ENCODE peak calls at places on chromosomes 13 and 19, in five cellular contexts. One of them, this sample, is unnamed.

GRCh38 chr13:49657241-49657641 is 28.9 kb downstream of the ARL11 start:
- DNase-seq in A549: no peak
- DNase-seq in K562: no peak
- DNase-seq in GM12878: no peak
- DNase-seq in HepG2: no peak
- DNase-seq in this sample: no peak

GRCh38 chr13:73521291-73521626 is 462.5 kb downstream of the KLF5 start:
- DNase-seq in HepG2: no peak
- DNase-seq in A549: no peak
- DNase-seq in K562: no peak
- DNase-seq in GM12878: no peak
- DNase-seq in this sample: no peak

GRCh38 chr13:100533588-100534041 is 55.0 kb downstream of the GGACT start:
- DNase-seq in HepG2: peak
- DNase-seq in A549: no peak
- DNase-seq in GM12878: no peak
- DNase-seq in K562: no peak
- DNase-seq in this sample: no peak

GRCh38 chr13:77907653-77908341 is 10.8 kb downstream of the EDNRB start:
- DNase-seq in HepG2: no peak
- DNase-seq in A549: no peak
- DNase-seq in K562: no peak
- DNase-seq in GM12878: no peak
- DNase-seq in this sample: no peak

GRCh38 chr19:47132522-47132852 is 1.9 kb downstream of the SAE1 start:
- DNase-seq in A549: no peak
- DNase-seq in HepG2: no peak
- DNase-seq in K562: no peak
- DNase-seq in GM12878: no peak
- DNase-seq in this sample: no peak

GRCh38 chr13:64075543-64076271 is 2660.1 kb upstream of the PCDH20 start:
- DNase-seq in A549: no peak
- DNase-seq in K562: peak
- DNase-seq in HepG2: peak
- DNase-seq in GM12878: no peak
- DNase-seq in this sample: no peak

GRCh38 chr13:106609116-106609515 is 41.2 kb upstream of the ARGLU1 start:
- DNase-seq in A549: no peak
- DNase-seq in GM12878: no peak
- DNase-seq in K562: no peak
- DNase-seq in HepG2: no peak
- DNase-seq in this sample: no peak

GRCh38 chr19:41264581-41265375 is 606 bp downstream of the HNRNPUL1 start:
- DNase-seq in GM12878: no peak
- DNase-seq in A549: peak
- DNase-seq in K562: peak
- DNase-seq in HepG2: peak
- DNase-seq in this sample: peak

GRCh38 chr13:21458816-21459701 is at the start of gene ZDHHC20:
- DNase-seq in A549: peak
- DNase-seq in K562: peak
- DNase-seq in HepG2: peak
- DNase-seq in GM12878: no peak
- DNase-seq in this sample: peak

GRCh38 chr19:54430306-54431254 is 15.3 kb downstream of the TTYH1 start:
- DNase-seq in GM12878: no peak
- DNase-seq in HepG2: no peak
- DNase-seq in K562: peak
- DNase-seq in A549: peak
- DNase-seq in this sample: no peak

GRCh38 chr13:90591927-90592268 is 755.6 kb upstream of the MIR17HG start:
- DNase-seq in K562: no peak
- DNase-seq in HepG2: peak
- DNase-seq in GM12878: no peak
- DNase-seq in A549: no peak
- DNase-seq in this sample: no peak

GRCh38 chr19:29966594-29967249 is 24.7 kb downstream of the URI1 start:
- DNase-seq in HepG2: peak
- DNase-seq in GM12878: no peak
- DNase-seq in A549: peak
- DNase-seq in K562: no peak
- DNase-seq in this sample: peak

GRCh38 chr13:20331419-20331818 is 99.3 kb upstream of the GJB6 start:
- DNase-seq in K562: no peak
- DNase-seq in A549: no peak
- DNase-seq in GM12878: no peak
- DNase-seq in HepG2: no peak
- DNase-seq in this sample: no peak

GRCh38 chr13:59480857-59481256 is 682.9 kb downstream of the DIAPH3 start:
- DNase-seq in A549: no peak
- DNase-seq in K562: no peak
- DNase-seq in GM12878: no peak
- DNase-seq in HepG2: no peak
- DNase-seq in this sample: no peak

GRCh38 chr13:76038920-76039716 is 403.0 kb downstream of the LMO7 start:
- DNase-seq in A549: no peak
- DNase-seq in HepG2: no peak
- DNase-seq in GM12878: no peak
- DNase-seq in K562: no peak
- DNase-seq in this sample: no peak

GRCh38 chr13:73945871-73946270 is 188.3 kb downstream of the KLF12 start:
- DNase-seq in K562: no peak
- DNase-seq in A549: no peak
- DNase-seq in HepG2: no peak
- DNase-seq in GM12878: no peak
- DNase-seq in this sample: no peak

GRCh38 chr13:114151565-114152284 is 19.3 kb upstream of the RASA3 start:
- DNase-seq in K562: peak
- DNase-seq in A549: no peak
- DNase-seq in GM12878: no peak
- DNase-seq in HepG2: no peak
- DNase-seq in this sample: no peak

GRCh38 chr13:33722216-33722900 is 95.6 kb upstream of the RFC3 start:
- DNase-seq in GM12878: no peak
- DNase-seq in HepG2: no peak
- DNase-seq in K562: no peak
- DNase-seq in A549: no peak
- DNase-seq in this sample: peak

GRCh38 chr13:106418556-106418955 is 116.9 kb downstream of the EFNB2 start:
- DNase-seq in A549: no peak
- DNase-seq in K562: no peak
- DNase-seq in HepG2: no peak
- DNase-seq in GM12878: no peak
- DNase-seq in this sample: peak

GRCh38 chr13:33235564-33235963 is 50.0 kb downstream of the STARD13 start:
- DNase-seq in K562: no peak
- DNase-seq in GM12878: no peak
- DNase-seq in A549: no peak
- DNase-seq in HepG2: no peak
- DNase-seq in this sample: no peak

GRCh38 chr13:47638627-47639026 is 362.4 kb downstream of the SUCLA2 start:
- DNase-seq in A549: no peak
- DNase-seq in GM12878: no peak
- DNase-seq in HepG2: no peak
- DNase-seq in K562: no peak
- DNase-seq in this sample: no peak

GRCh38 chr13:29457299-29457698 is 138.2 kb downstream of the SLC7A1 start:
- DNase-seq in K562: no peak
- DNase-seq in A549: peak
- DNase-seq in GM12878: no peak
- DNase-seq in HepG2: no peak
- DNase-seq in this sample: peak

GRCh38 chr13:98571955-98572662 is 4.8 kb downstream of the STK24 start:
- DNase-seq in A549: no peak
- DNase-seq in K562: no peak
- DNase-seq in HepG2: peak
- DNase-seq in GM12878: no peak
- DNase-seq in this sample: peak

GRCh38 chr19:7242601-7243258 is 51.5 kb downstream of the INSR start:
- DNase-seq in HepG2: no peak
- DNase-seq in A549: no peak
- DNase-seq in GM12878: peak
- DNase-seq in K562: no peak
- DNase-seq in this sample: peak

GRCh38 chr13:51502206-51502651 is 49.4 kb upstream of the INTS6 start:
- DNase-seq in A549: no peak
- DNase-seq in HepG2: no peak
- DNase-seq in GM12878: peak
- DNase-seq in K562: no peak
- DNase-seq in this sample: peak

GRCh38 chr19:13117772-13118423 is at the start of gene NACC1:
- DNase-seq in HepG2: peak
- DNase-seq in K562: peak
- DNase-seq in GM12878: no peak
- DNase-seq in A549: peak
- DNase-seq in this sample: peak

GRCh38 chr13:51814825-51815650 is 11.1 kb upstream of the DHRS12 start:
- DNase-seq in A549: peak
- DNase-seq in GM12878: no peak
- DNase-seq in K562: peak
- DNase-seq in HepG2: peak
- DNase-seq in this sample: peak

GRCh38 chr13:78239681-78240080 is 321.1 kb upstream of the EDNRB start:
- DNase-seq in HepG2: no peak
- DNase-seq in A549: no peak
- DNase-seq in GM12878: no peak
- DNase-seq in K562: no peak
- DNase-seq in this sample: peak

GRCh38 chr19:16085115-16085514 is 8.8 kb downstream of the TPM4 start:
- DNase-seq in K562: no peak
- DNase-seq in A549: no peak
- DNase-seq in HepG2: no peak
- DNase-seq in GM12878: no peak
- DNase-seq in this sample: peak

GRCh38 chr19:4660993-4661392 is 9.1 kb downstream of the MYDGF start:
- DNase-seq in K562: no peak
- DNase-seq in A549: no peak
- DNase-seq in GM12878: no peak
- DNase-seq in HepG2: no peak
- DNase-seq in this sample: peak
- TF ChIP-seq CTCF in K562: no peak
- TF ChIP-seq CTCF in A549: no peak
- TF ChIP-seq CTCF in GM12878: no peak
- TF ChIP-seq CTCF in HepG2: no peak
- TF ChIP-seq CTCF in this sample: no peak

GRCh38 chr13:39503048-39503447 is 99.9 kb downstream of the LHFPL6 start:
- DNase-seq in A549: no peak
- DNase-seq in K562: no peak
- DNase-seq in HepG2: no peak
- DNase-seq in GM12878: no peak
- DNase-seq in this sample: no peak

GRCh38 chr13:39509616-39510015 is 93.4 kb downstream of the LHFPL6 start:
- DNase-seq in GM12878: no peak
- DNase-seq in HepG2: no peak
- DNase-seq in A549: no peak
- DNase-seq in K562: no peak
- DNase-seq in this sample: no peak

GRCh38 chr13:39510296-39510695 is 92.7 kb downstream of the LHFPL6 start:
- DNase-seq in A549: no peak
- DNase-seq in GM12878: peak
- DNase-seq in HepG2: no peak
- DNase-seq in K562: no peak
- DNase-seq in this sample: no peak

GRCh38 chr13:39505151-39505550 is 97.8 kb downstream of the LHFPL6 start:
- DNase-seq in GM12878: no peak
- DNase-seq in A549: no peak
- DNase-seq in K562: no peak
- DNase-seq in HepG2: no peak
- DNase-seq in this sample: no peak

GRCh38 chr13:39506559-39507390 is 96.2 kb downstream of the LHFPL6 start:
- DNase-seq in GM12878: no peak
- DNase-seq in K562: no peak
- DNase-seq in A549: no peak
- DNase-seq in HepG2: no peak
- DNase-seq in this sample: peak
- TF ChIP-seq BHLHE40 in GM12878: no peak
- TF ChIP-seq BHLHE40 in K562: no peak
- TF ChIP-seq BHLHE40 in A549: no peak
- TF ChIP-seq BHLHE40 in HepG2: no peak
- TF ChIP-seq BHLHE40 in this sample: peak

GRCh38 chr13:40340368-40341085 is 325.9 kb downstream of the FOXO1 start:
- DNase-seq in K562: no peak
- DNase-seq in A549: peak
- DNase-seq in GM12878: no peak
- DNase-seq in HepG2: no peak
- DNase-seq in this sample: no peak
- TF ChIP-seq CTCF in K562: no peak
- TF ChIP-seq CTCF in A549: no peak
- TF ChIP-seq CTCF in GM12878: no peak
- TF ChIP-seq CTCF in HepG2: no peak
- TF ChIP-seq CTCF in this sample: no peak

DNA sequence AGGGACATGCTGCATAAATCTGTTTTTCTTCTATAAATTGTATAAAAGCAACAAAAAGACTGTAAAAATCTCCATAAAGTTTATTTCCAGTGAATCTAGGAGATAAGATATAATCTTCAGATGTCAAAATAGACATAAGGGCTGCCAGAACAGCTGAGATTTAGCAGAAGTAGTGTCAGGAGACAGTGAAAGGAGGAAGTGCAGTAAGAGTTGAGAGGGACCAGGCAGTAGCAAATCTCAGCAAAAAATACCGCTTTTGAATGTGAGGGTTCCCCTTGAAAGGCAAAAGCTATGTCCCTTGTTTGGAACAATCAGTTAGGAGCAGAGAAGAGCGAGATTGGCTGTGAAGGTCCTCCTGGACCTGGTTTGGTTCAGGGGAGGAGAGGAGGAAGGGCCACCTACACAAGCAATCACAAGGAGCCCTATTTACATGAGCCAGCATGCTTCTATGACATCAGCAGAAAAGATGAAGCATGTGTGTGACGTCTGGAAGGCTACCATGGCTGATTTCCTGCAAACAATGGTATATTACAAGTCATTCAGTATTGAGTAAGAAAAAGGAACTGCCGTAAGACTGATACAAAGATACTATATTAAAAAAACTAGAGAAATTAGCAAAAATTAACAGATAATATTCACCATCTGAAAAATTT is 98.9 kb upstream of the SIAH3 start:
- DNase-seq in A549: no peak
- DNase-seq in K562: no peak
- DNase-seq in HepG2: no peak
- DNase-seq in GM12878: no peak
- DNase-seq in this sample: peak
- TF ChIP-seq BHLHE40 in A549: no peak
- TF ChIP-seq BHLHE40 in K562: no peak
- TF ChIP-seq BHLHE40 in HepG2: no peak
- TF ChIP-seq BHLHE40 in GM12878: no peak
- TF ChIP-seq BHLHE40 in this sample: no peak

GRCh38 chr13:45468676-45469075 is 3.9 kb downstream of the COG3 start:
- DNase-seq in K562: peak
- DNase-seq in GM12878: no peak
- DNase-seq in A549: no peak
- DNase-seq in HepG2: no peak
- DNase-seq in this sample: no peak

GRCh38 chr13:45464141-45464686 is 525 bp upstream of the COG3 start:
- DNase-seq in K562: no peak
- DNase-seq in A549: no peak
- DNase-seq in HepG2: no peak
- DNase-seq in GM12878: no peak
- DNase-seq in this sample: no peak

GRCh38 chr13:45466359-45466758 is 1.6 kb downstream of the COG3 start:
- DNase-seq in K562: no peak
- DNase-seq in A549: no peak
- DNase-seq in GM12878: no peak
- DNase-seq in HepG2: no peak
- DNase-seq in this sample: no peak

GRCh38 chr13:45464687-45465453 is at the start of gene COG3:
- DNase-seq in K562: peak
- DNase-seq in GM12878: peak
- DNase-seq in HepG2: peak
- DNase-seq in A549: peak
- DNase-seq in this sample: peak
- TF ChIP-seq CTCF in K562: peak
- TF ChIP-seq CTCF in GM12878: no peak
- TF ChIP-seq CTCF in HepG2: peak
- TF ChIP-seq CTCF in A549: no peak
- TF ChIP-seq CTCF in this sample: peak

This sample was measured in IMR-90.